ENCODE peak calls at places on chromosomes 12 and 14, in ten cellular contexts. Q, P, I, L, G, C, T, V, D and E are unnamed samples.

GRCh38 chr14:70004791-70005190 is 125.6 kb downstream of the SMOC1 start:
- DNase-seq in Q (no peak), P (no peak), I (no peak), L (no peak), G (no peak), C (no peak), T (no peak), V (no peak), D (no peak), E (no peak)

GRCh38 chr12:1350055-1350933 is 244.1 kb downstream of the FBXL14 start:
- DNase-seq in Q (no peak), P (peak; percentile 40), I (no peak), L (no peak), G (no peak), C (no peak), T (peak; percentile 34), V (no peak), D (peak; percentile 89), E (no peak)

GRCh38 chr14:76531821-76532318 is 155.9 kb downstream of the ESRRB start:
- DNase-seq in Q (no peak), P (no peak), I (no peak), L (no peak), G (no peak), C (no peak), T (no peak), V (no peak), D (no peak), E (no peak)

GRCh38 chr12:111183094-111183493 is 185.8 kb downstream of the PHETA1 start:
- DNase-seq in Q (no peak), P (no peak), I (no peak), L (no peak), G (no peak), C (no peak), T (no peak), V (no peak), D (no peak), E (no peak)

GRCh38 chr14:52268191-52269061 is 928 bp downstream of the PTGDR start:
- DNase-seq in Q (peak; percentile 50), P (peak; percentile 40), I (no peak), L (no peak), G (peak; percentile 66), C (no peak), T (peak; percentile 49), V (peak; percentile 82), D (no peak), E (no peak)

GRCh38 chr12:8914716-8915526 is 612 bp downstream of the PHC1 start:
- DNase-seq in Q (peak; percentile 74), P (peak; percentile 64), I (peak; percentile 41), L (peak; percentile 60), G (peak; percentile 80), C (peak; percentile 39), T (peak; percentile 64), V (peak; percentile 86), D (peak; percentile 89), E (peak; percentile 81)

GRCh38 chr12:46874642-46875041 is 48.8 kb upstream of the SLC38A4 start:
- DNase-seq in Q (no peak), P (no peak), I (no peak), L (peak; percentile 80), G (no peak), C (no peak), T (peak; percentile 52), V (no peak), D (no peak), E (no peak)

GRCh38 chr12:52611080-52611468 is 7.3 kb downstream of the KRT73 start:
- DNase-seq in Q (no peak), P (no peak), I (no peak), L (no peak), G (no peak), C (no peak), T (no peak), V (no peak), D (no peak), E (no peak)

GRCh38 chr12:105332925-105333324 is 2.4 kb downstream of the C12orf75 start:
- DNase-seq in Q (no peak), P (peak; percentile 1), I (no peak), L (no peak), G (no peak), C (no peak), T (no peak), V (no peak), D (no peak), E (no peak)

GRCh38 chr12:54213084-54213483 is 24.3 kb upstream of the SMUG1 start:
- DNase-seq in Q (no peak), P (no peak), I (no peak), L (no peak), G (no peak), C (no peak), T (no peak), V (no peak), D (peak; percentile 84), E (no peak)

GRCh38 chr14:21039059-21039422 is 3.1 kb upstream of the RNASE7 start:
- DNase-seq in Q (peak; percentile 77), P (peak; percentile 88), I (peak; percentile 95), L (peak; percentile 96), G (no peak), C (no peak), T (peak; percentile 94), V (peak; percentile 59), D (peak; percentile 60), E (peak; percentile 34)

GRCh38 chr12:27463826-27464554 is 17.5 kb downstream of the SMCO2 start:
- DNase-seq in Q (no peak), P (peak; percentile 47), I (peak; percentile 70), L (no peak), G (no peak), C (no peak), T (peak; percentile 93), V (no peak), D (peak; percentile 18), E (no peak)

GRCh38 chr12:105876426-105876927 is 262.3 kb downstream of the NUAK1 start:
- DNase-seq in Q (no peak), P (no peak), I (no peak), L (no peak), G (no peak), C (no peak), T (no peak), V (no peak), D (no peak), E (no peak)

GRCh38 chr12:53160673-53161072 is 19.8 kb upstream of the ZNF740 start:
- DNase-seq in Q (no peak), P (no peak), I (no peak), L (no peak), G (no peak), C (no peak), T (no peak), V (no peak), D (peak; percentile 67), E (no peak)

GRCh38 chr14:66603945-66604344 is 96.0 kb downstream of the GPHN start:
- DNase-seq in Q (no peak), P (no peak), I (no peak), L (no peak), G (no peak), C (no peak), T (no peak), V (no peak), D (no peak), E (no peak)

GRCh38 chr12:124829708-124830304 is 33.9 kb downstream of the SCARB1 start:
- DNase-seq in Q (no peak), P (no peak), I (no peak), L (no peak), G (no peak), C (no peak), T (no peak), V (no peak), D (no peak), E (no peak)

GRCh38 chr12:127548123-127548553 is 718.8 kb upstream of the TMEM132C start:
- DNase-seq in Q (no peak), P (no peak), I (no peak), L (no peak), G (no peak), C (no peak), T (no peak), V (no peak), D (peak; percentile 46), E (no peak)

DNA sequence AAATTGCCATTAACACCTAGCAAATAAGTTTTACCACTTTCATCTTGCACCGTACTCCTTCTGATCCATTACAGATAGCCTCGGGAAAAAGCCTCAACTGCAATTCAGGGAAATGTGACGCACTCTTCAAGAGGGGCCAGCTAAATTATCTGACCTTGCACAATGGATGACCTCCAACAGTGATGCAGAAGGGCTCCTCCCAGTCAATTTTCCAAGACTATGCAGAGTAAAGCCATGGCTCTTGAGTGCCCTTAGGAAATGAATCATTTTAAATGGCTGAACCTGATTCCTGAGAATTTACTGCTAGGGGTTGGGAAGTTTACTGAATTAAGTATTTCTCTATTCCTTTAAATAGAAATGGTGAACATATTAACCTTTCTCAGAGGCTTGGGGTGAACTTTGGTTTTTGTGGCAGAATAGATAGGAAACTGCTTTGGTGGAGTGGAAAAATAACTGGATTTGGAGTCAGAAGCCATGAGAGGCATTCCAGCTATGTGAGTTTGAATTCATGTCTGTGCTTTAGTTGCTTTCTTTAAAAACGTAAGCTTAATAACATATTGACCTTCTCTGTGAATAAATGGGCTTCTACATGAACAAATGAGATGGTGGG is 64.8 kb upstream of the OVCH1 start:
- DNase-seq in Q (no peak), P (peak; percentile 27), I (peak; percentile 70), L (no peak), G (no peak), C (no peak), T (peak; percentile 82), V (no peak), D (peak; percentile 86), E (no peak)
- H3K27ac ChIP-seq in Q (no peak overlapping the region), P (peak overlapping the region; percentile 2), I (peak overlapping the region; percentile 86), L (peak overlapping the region; percentile 52), G (no peak overlapping the region), C (no peak overlapping the region), T (no peak overlapping the region), V (peak overlapping the region; percentile 42), D (peak overlapping the region; percentile 33), E (no peak overlapping the region)

GRCh38 chr14:57297852-57298251 is 29.1 kb downstream of the AP5M1 start:
- DNase-seq in Q (no peak), P (no peak), I (no peak), L (no peak), G (no peak), C (no peak), T (no peak), V (no peak), D (no peak), E (no peak)
- TF ChIP-seq CTCF in Q (no peak), P (no peak), I (no peak), L (no peak), G (no peak), C (no peak), T (no peak), V (no peak), D (no peak), E (no peak)

DNA sequence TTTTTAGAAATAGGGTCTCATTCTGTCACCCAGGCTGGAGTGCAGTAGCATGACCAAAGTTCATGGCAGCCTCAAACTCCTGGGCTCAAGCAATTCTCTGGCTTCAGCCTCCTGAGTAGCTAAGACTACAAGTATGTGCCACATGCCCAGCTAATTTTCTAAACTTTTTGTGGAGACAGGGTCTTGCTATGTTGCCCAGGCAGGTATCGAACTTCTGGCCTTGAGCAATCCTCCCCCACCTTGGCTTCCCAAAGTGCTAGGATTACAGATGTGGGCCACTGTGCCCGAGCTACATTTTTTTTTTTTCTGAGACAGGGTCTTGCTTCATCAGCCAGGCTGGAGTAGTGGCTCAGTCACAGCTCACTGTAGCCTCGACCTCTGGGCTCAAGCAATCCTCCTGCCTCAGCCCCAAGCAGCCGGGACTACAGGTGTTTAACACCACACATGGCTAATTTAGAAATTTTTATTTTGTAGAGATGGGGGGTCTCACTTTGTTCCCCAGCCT is 7.1 kb downstream of the PPP4R3A start:
- DNase-seq in Q (no peak), P (no peak), I (no peak), L (no peak), G (no peak), C (no peak), T (no peak), V (no peak), D (no peak), E (no peak)
- H3K27ac ChIP-seq in Q (no peak overlapping the region), P (no peak overlapping the region), I (no peak overlapping the region), L (no peak overlapping the region), G (no peak overlapping the region), C (no peak overlapping the region), T (no peak overlapping the region), V (no peak overlapping the region), D (no peak overlapping the region), E (no peak overlapping the region)

GRCh38 chr12:50283230-50283923 is at the start of gene LIMA1:
- DNase-seq in Q (peak; percentile 98), P (peak; percentile 95), I (peak; percentile 88), L (peak; percentile 97), G (peak; percentile 93), C (peak; percentile 90), T (peak; percentile 89), V (peak; percentile 97), D (peak; percentile 98), E (peak; percentile 97)
- TF ChIP-seq CTCF in Q (no peak), P (no peak), I (peak; percentile 66), L (no peak), G (no peak), C (no peak), T (no peak), V (no peak), D (no peak), E (peak; percentile 61)